ENCODE peak calls at places on chromosome 9, in six cellular contexts. G is upper lobe of right lung, Q is NCI-H510A treated with DMSO at 0.1 percent for 48 hours, C is BJ, J is mucosa of gallbladder, T is suprapubic skin. S is an unnamed sample.

GRCh38 chr9:123761905-123762605 is 167.9 kb downstream of the DENND1A start:
- DNase-seq in Q (no peak), T (no peak), G (no peak), J (peak), C (no peak), S (no peak)

GRCh38 chr9:84697494-84698114 is 28.1 kb downstream of the NTRK2 start:
- DNase-seq in G (peak), C (no peak), Q (peak), J (peak), T (no peak), S (peak)

GRCh38 chr9:98607787-98608186 is 100.9 kb downstream of the GABBR2 start:
- DNase-seq in Q (no peak), J (no peak), G (no peak), C (no peak), T (no peak), S (no peak)

GRCh38 chr9:8863886-8864881 is 1064.6 kb upstream of the DMAC1 start:
- DNase-seq in C (no peak), J (no peak), Q (no peak), T (no peak), G (no peak), S (no peak)

GRCh38 chr9:135699440-135699839 is at the start of gene SOHLH1:
- DNase-seq in C (no peak), J (no peak), G (no peak), T (no peak), Q (no peak), S (no peak)

GRCh38 chr9:81032030-81032572 is 657.2 kb downstream of the TLE1 start:
- DNase-seq in J (no peak), Q (no peak), G (no peak), T (no peak), C (peak), S (no peak)

GRCh38 chr9:36136894-36137391 is 410 bp downstream of the GLIPR2 start:
- DNase-seq in Q (no peak), J (no peak), G (no peak), C (no peak), T (no peak), S (no peak)

GRCh38 chr9:22395585-22396205 is 50.9 kb upstream of the DMRTA1 start:
- DNase-seq in J (no peak), Q (no peak), G (no peak), C (no peak), T (no peak), S (no peak)

GRCh38 chr9:79801459-79801858 is 229.7 kb downstream of the TLE4 start:
- DNase-seq in T (no peak), Q (no peak), G (no peak), C (no peak), J (no peak), S (no peak)

GRCh38 chr9:38358390-38359296 is 33.9 kb upstream of the ALDH1B1 start:
- DNase-seq in C (no peak), Q (no peak), T (peak), G (no peak), J (peak), S (no peak)

GRCh38 chr9:13952906-13953305 is 361.0 kb downstream of the NFIB start:
- DNase-seq in T (no peak), C (no peak), Q (peak), J (no peak), G (no peak), S (peak)

GRCh38 chr9:37466037-37466709 is 923 bp upstream of the ZBTB5 start:
- DNase-seq in Q (no peak), T (peak), G (peak), J (peak), C (peak), S (peak)

GRCh38 chr9:90300901-90301688 is 341.5 kb downstream of the DIRAS2 start:
- DNase-seq in G (no peak), C (peak), J (peak), T (no peak), Q (no peak), S (no peak)

GRCh38 chr9:28648723-28649122 is 1075.4 kb upstream of the C9orf72 start:
- DNase-seq in Q (no peak), C (no peak), J (no peak), G (no peak), T (no peak), S (no peak)

GRCh38 chr9:120801441-120801840 is 8.2 kb upstream of the FBXW2 start:
- DNase-seq in T (no peak), G (no peak), C (no peak), Q (no peak), J (no peak), S (no peak)

GRCh38 chr9:116547729-116548426 is 139.2 kb upstream of the TRIM32 start:
- DNase-seq in G (no peak), C (no peak), T (no peak), Q (no peak), J (no peak), S (no peak)

GRCh38 chr9:84947412-84947972 is 278.0 kb downstream of the NTRK2 start:
- DNase-seq in J (no peak), Q (no peak), C (no peak), T (no peak), G (no peak), S (no peak)

GRCh38 chr9:113508111-113508749 is 44.7 kb downstream of the RGS3 start:
- DNase-seq in Q (no peak), T (no peak), J (peak), C (no peak), G (no peak), S (no peak)

GRCh38 chr9:129208191-129209091 is 30.4 kb upstream of the IER5L start:
- DNase-seq in G (no peak), C (no peak), T (no peak), J (no peak), Q (peak), S (no peak)

GRCh38 chr9:72858089-72858912 is 94.6 kb downstream of the ALDH1A1 start:
- DNase-seq in Q (no peak), J (peak), T (no peak), C (no peak), G (no peak), S (no peak)

GRCh38 chr9:131667576-131667975 is 72.3 kb downstream of the RAPGEF1 start:
- DNase-seq in G (no peak), C (no peak), T (no peak), Q (no peak), J (no peak), S (no peak)

GRCh38 chr9:92525306-92525705 is 10.5 kb downstream of the ECM2 start:
- DNase-seq in T (no peak), G (no peak), Q (no peak), J (no peak), C (peak), S (no peak)

GRCh38 chr9:131178382-131178781 is 53.0 kb downstream of the NUP214 start:
- DNase-seq in C (no peak), G (peak), T (no peak), J (peak), Q (peak), S (peak)

GRCh38 chr9:105693435-105694275 is 686 bp upstream of the TMEM38B start:
- DNase-seq in C (no peak), G (no peak), Q (peak), T (no peak), J (no peak), S (no peak)

GRCh38 chr9:125659201-125659840 is 47.7 kb downstream of the MAPKAP1 start:
- DNase-seq in C (no peak), J (no peak), T (no peak), G (no peak), Q (no peak), S (no peak)

GRCh38 chr9:36399980-36400331 is at the start of gene RNF38:
- DNase-seq in C (no peak), T (no peak), J (no peak), Q (no peak), G (no peak), S (no peak)

GRCh38 chr9:91676042-91676441 is 252.4 kb upstream of the NFIL3 start:
- DNase-seq in Q (no peak), J (no peak), C (no peak), G (no peak), T (no peak), S (no peak)

GRCh38 chr9:115164511-115164974 is 46.6 kb upstream of the TNC start:
- DNase-seq in J (no peak), Q (no peak), G (no peak), C (no peak), T (no peak), S (no peak)

GRCh38 chr9:76516871-76517270 is 57.9 kb downstream of the GCNT1 start:
- DNase-seq in Q (no peak), J (no peak), G (no peak), C (no peak), T (no peak), S (no peak)

GRCh38 chr9:114606597-114607207 is 4.4 kb upstream of the TMEM268 start:
- DNase-seq in Q (no peak), C (no peak), J (no peak), G (no peak), T (no peak), S (no peak)

GRCh38 chr9:126502417-126503332 is 111.1 kb upstream of the LMX1B start:
- DNase-seq in T (no peak), Q (no peak), C (no peak), J (no peak), G (no peak), S (no peak)

GRCh38 chr9:686381-686813 is 155.1 kb upstream of the DMRT1 start:
- DNase-seq in Q (no peak), J (no peak), C (no peak), G (no peak), T (no peak), S (no peak)

S was measured in NCI-H2227 treated with DMSO at 0.1 percent for 48 hours.